ENCODE peak calls at places on chromosomes 3 and 15, in ten cellular contexts. Z, U, L, B, E, P, T, D, G and F are unnamed samples.

GRCh38 chr3:55718475-55718874 is 231.4 kb upstream of the WNT5A start:
- DNase-seq in Z (no peak), U (no peak), L (no peak), B (peak; percentile 66), E (no peak), P (no peak), T (peak; percentile 49), D (peak; percentile 42), G (no peak), F (no peak)

GRCh38 chr3:105883798-105884377 is 15.1 kb upstream of the CBLB start:
- DNase-seq in Z (no peak), U (no peak), L (no peak), B (no peak), E (no peak), P (no peak), T (no peak), D (peak; percentile 53), G (no peak), F (no peak)

GRCh38 chr3:27479816-27480543 is 4.2 kb downstream of the SLC4A7 start:
- DNase-seq in Z (peak; percentile 70), U (no peak), L (no peak), B (no peak), E (no peak), P (no peak), T (no peak), D (no peak), G (no peak), F (peak; percentile 34)

GRCh38 chr3:13546667-13547171 is 2.2 kb upstream of the FBLN2 start:
- DNase-seq in Z (no peak), U (no peak), L (no peak), B (peak; percentile 74), E (no peak), P (no peak), T (peak; percentile 46), D (peak; percentile 60), G (no peak), F (no peak)

GRCh38 chr3:94787734-94788133 is 724.9 kb downstream of the NSUN3 start:
- DNase-seq in Z (no peak), U (no peak), L (no peak), B (no peak), E (no peak), P (no peak), T (no peak), D (no peak), G (no peak), F (no peak)

GRCh38 chr3:78857494-78858111 is 910.2 kb downstream of the ROBO1 start:
- DNase-seq in Z (no peak), U (no peak), L (no peak), B (peak; percentile 12), E (no peak), P (no peak), T (no peak), D (no peak), G (no peak), F (no peak)

GRCh38 chr15:77858677-77859490 is 218.6 kb downstream of the TBC1D2B start:
- DNase-seq in Z (no peak), U (no peak), L (no peak), B (no peak), E (no peak), P (no peak), T (no peak), D (no peak), G (no peak), F (no peak)

GRCh38 chr3:144923051-144923450 is 951.4 kb downstream of the DIPK2A start:
- DNase-seq in Z (no peak), U (no peak), L (no peak), B (no peak), E (no peak), P (no peak), T (no peak), D (no peak), G (no peak), F (no peak)

GRCh38 chr3:32432045-32432710 is 40.5 kb downstream of the CMTM7 start:
- DNase-seq in Z (peak; percentile 51), U (no peak), L (no peak), B (no peak), E (no peak), P (no peak), T (no peak), D (no peak), G (no peak), F (no peak)

GRCh38 chr15:57323806-57324589 is 52.3 kb upstream of the CGNL1 start:
- DNase-seq in Z (peak; percentile 46), U (peak; percentile 48), L (no peak), B (peak; percentile 50), E (peak; percentile 90), P (peak; percentile 66), T (no peak), D (no peak), G (no peak), F (peak; percentile 97)

GRCh38 chr15:85692873-85693272 is 101.9 kb downstream of the KLHL25 start:
- DNase-seq in Z (peak; percentile 66), U (no peak), L (no peak), B (no peak), E (no peak), P (peak; percentile 20), T (no peak), D (no peak), G (no peak), F (peak; percentile 35)

GRCh38 chr3:57006048-57006709 is 54.3 kb upstream of the SPATA12 start:
- DNase-seq in Z (no peak), U (no peak), L (no peak), B (no peak), E (no peak), P (no peak), T (no peak), D (no peak), G (no peak), F (no peak)

GRCh38 chr15:101442272-101442671 is 47.2 kb downstream of the PCSK6 start:
- DNase-seq in Z (no peak), U (no peak), L (no peak), B (no peak), E (no peak), P (no peak), T (no peak), D (no peak), G (no peak), F (no peak)

GRCh38 chr3:73513260-73513659 is 111.5 kb downstream of the PDZRN3 start:
- DNase-seq in Z (no peak), U (no peak), L (no peak), B (no peak), E (no peak), P (no peak), T (no peak), D (no peak), G (no peak), F (peak; percentile 96)

GRCh38 chr15:100114526-100114925 is 227.2 kb downstream of the ADAMTS17 start:
- DNase-seq in Z (no peak), U (no peak), L (no peak), B (peak; percentile 81), E (no peak), P (no peak), T (peak; percentile 60), D (no peak), G (peak; percentile 37), F (no peak)

GRCh38 chr15:50607129-50607528 is 60.7 kb upstream of the USP50 start:
- DNase-seq in Z (no peak), U (no peak), L (no peak), B (no peak), E (no peak), P (no peak), T (no peak), D (no peak), G (no peak), F (no peak)
- H3K36me3 ChIP-seq in Z (peaks cover 65% of the 10 kb centered on the region), U (peaks cover 93% of the 10 kb centered on the region), L (peaks cover 47% of the 10 kb centered on the region), B (peaks cover 30% of the 10 kb centered on the region), E (peaks cover 14% of the 10 kb centered on the region), P (peaks cover 95% of the 10 kb centered on the region), T (peaks cover 68% of the 10 kb centered on the region), D (peaks cover 84% of the 10 kb centered on the region), G (peaks cover 96% of the 10 kb centered on the region), F (peaks cover 17% of the 10 kb centered on the region)

GRCh38 chr15:45637552-45638033 is 2.8 kb downstream of the SQOR start:
- DNase-seq in Z (peak; percentile 91), U (peak; percentile 63), L (no peak), B (peak; percentile 82), E (no peak), P (peak; percentile 53), T (no peak), D (peak; percentile 85), G (no peak), F (peak; percentile 86)
- H3K4me1 ChIP-seq in Z (peaks cover 46% of the 10 kb centered on the region), U (peaks cover 59% of the 10 kb centered on the region), L (peaks cover 50% of the 10 kb centered on the region), B (peaks cover 46% of the 10 kb centered on the region), E (peaks cover 6% of the 10 kb centered on the region), P (peaks cover 15% of the 10 kb centered on the region), T (no peaks in the 10 kb centered on the region), D (peaks cover 50% of the 10 kb centered on the region), G (no peaks in the 10 kb centered on the region), F (peaks cover 17% of the 10 kb centered on the region)

GRCh38 chr3:8538904-8539303 is 37.3 kb downstream of the LMCD1 start:
- DNase-seq in Z (no peak), U (no peak), L (no peak), B (peak; percentile 86), E (no peak), P (no peak), T (no peak), D (no peak), G (no peak), F (no peak)

GRCh38 chr3:8536106-8537052 is 34.8 kb downstream of the LMCD1 start:
- DNase-seq in Z (no peak), U (no peak), L (no peak), B (peak; percentile 77), E (no peak), P (no peak), T (no peak), D (peak; percentile 74), G (no peak), F (no peak)

GRCh38 chr3:8537440-8537839 is 35.8 kb downstream of the LMCD1 start:
- DNase-seq in Z (no peak), U (no peak), L (no peak), B (no peak), E (no peak), P (no peak), T (no peak), D (no peak), G (no peak), F (no peak)

GRCh38 chr3:8539419-8539818 is 37.8 kb downstream of the LMCD1 start:
- DNase-seq in Z (no peak), U (no peak), L (no peak), B (peak; percentile 78), E (no peak), P (no peak), T (no peak), D (peak; percentile 51), G (no peak), F (no peak)

DNA sequence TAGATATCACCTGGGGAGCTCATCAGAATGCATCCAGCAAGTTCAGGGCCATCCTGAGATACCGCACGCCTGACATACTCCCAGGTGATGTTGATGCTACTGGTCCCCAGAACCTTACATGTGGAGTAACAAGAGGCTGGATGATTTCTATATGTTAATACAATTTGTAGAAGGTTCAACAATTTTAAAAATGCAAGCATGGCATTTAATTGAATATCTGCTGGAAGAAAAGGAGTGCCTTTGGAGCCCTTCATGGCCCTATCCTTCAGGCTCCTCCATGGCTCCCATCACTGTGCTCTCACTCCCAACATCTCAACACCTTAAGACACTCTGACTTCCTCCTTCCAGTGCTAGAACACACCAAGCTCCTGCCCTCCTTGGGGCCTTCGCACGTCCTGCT is 36.6 kb downstream of the LMCD1 start:
- DNase-seq in Z (no peak), U (no peak), L (no peak), B (no peak), E (no peak), P (no peak), T (no peak), D (no peak), G (no peak), F (no peak)
- H3K36me3 ChIP-seq in Z (peaks cover 6% of the 10 kb centered on the region), U (peaks cover 63% of the 10 kb centered on the region), L (peaks cover 3% of the 10 kb centered on the region), B (peaks cover 12% of the 10 kb centered on the region), E (no peaks in the 10 kb centered on the region), P (no peaks in the 10 kb centered on the region), T (peaks cover 6% of the 10 kb centered on the region), D (peaks cover 60% of the 10 kb centered on the region), G (peaks cover 3% of the 10 kb centered on the region), F (no peaks in the 10 kb centered on the region)

GRCh38 chr15:98865397-98866339 is 141.9 kb downstream of the PGPEP1L start:
- DNase-seq in Z (peak; percentile 91), U (peak; percentile 79), L (no peak), B (peak; percentile 67), E (peak; percentile 38), P (peak; percentile 82), T (no peak), D (no peak), G (no peak), F (peak; percentile 71)
- H3K4me1 ChIP-seq in Z (peaks cover 16% of the 10 kb centered on the region), U (peaks cover 18% of the 10 kb centered on the region), L (peaks cover 76% of the 10 kb centered on the region), B (peaks cover 23% of the 10 kb centered on the region), E (no peaks in the 10 kb centered on the region), P (peaks cover 4% of the 10 kb centered on the region), T (peaks cover 6% of the 10 kb centered on the region), D (peaks cover 20% of the 10 kb centered on the region), G (peaks cover 11% of the 10 kb centered on the region), F (peaks cover under 1% of the 10 kb centered on the region)